ENCODE peak calls at places on chromosomes 16 and 17, in five cellular contexts. O is RPMI8226, F is cardiac fibroblast, J is NCI-H187, P is colonic mucosa. B is an unnamed sample.

GRCh38 chr17:68593331-68593710 is 7.8 kb downstream of the FAM20A start:
- DNase-seq in J (no peak), F (peak), P (no peak), O (no peak), B (no peak)

GRCh38 chr17:80175411-80175810 is 5.6 kb downstream of the CARD14 start:
- DNase-seq in J (no peak), P (no peak), F (peak), O (no peak), B (no peak)

GRCh38 chr17:47733047-47733413 is at the start of gene TBX21:
- DNase-seq in O (peak), F (peak), J (no peak), P (peak), B (no peak)

GRCh38 chr17:3888343-3889171 is 4.3 kb downstream of the CAMKK1 start:
- DNase-seq in F (peak), P (peak), O (no peak), J (peak), B (peak)

GRCh38 chr16:13013043-13013442 is 111.6 kb downstream of the SHISA9 start:
- DNase-seq in P (no peak), O (no peak), F (no peak), J (no peak), B (no peak)

GRCh38 chr17:44604149-44605115 is 47.1 kb downstream of the FZD2 start:
- DNase-seq in O (no peak), P (no peak), J (no peak), F (no peak), B (no peak)

GRCh38 chr17:78276499-78276898 is 45.1 kb downstream of the TMEM235 start:
- DNase-seq in F (no peak), J (no peak), P (no peak), O (peak), B (no peak)

GRCh38 chr16:48462146-48462740 is 77.0 kb upstream of the SIAH1 start:
- DNase-seq in P (no peak), F (peak), O (no peak), J (no peak), B (no peak)

GRCh38 chr17:47708312-47708863 is 14.4 kb downstream of the TBKBP1 start:
- DNase-seq in J (no peak), F (no peak), O (no peak), P (no peak), B (no peak)

GRCh38 chr17:4806770-4807533 is at the start of gene PLD2:
- DNase-seq in F (peak), P (peak), O (peak), J (no peak), B (peak)

GRCh38 chr16:48862087-48862532 is 252.1 kb upstream of the N4BP1 start:
- DNase-seq in F (no peak), J (no peak), P (peak), O (no peak), B (no peak)

GRCh38 chr17:42578282-42578869 is 847 bp upstream of the PSMC3IP start:
- DNase-seq in P (peak), J (peak), O (peak), F (peak), B (peak)